ENCODE peak calls at places on chromosomes 12 and 14, in five cellular contexts. M is GM23248, X is K562, V is neural progenitor cell, L is endothelial cell of umbilical vein. K is an unnamed sample.

GRCh38 chr12:88518863-88519403 is 61.3 kb downstream of the KITLG start:
- DNase-seq in M (no peak), X (no peak), V (no peak), L (no peak), K (no peak)

GRCh38 chr14:79587194-79587593 is 624.1 kb downstream of the DIO2 start:
- DNase-seq in M (no peak), X (no peak), V (no peak), L (peak; percentile 50), K (peak; percentile 22)

GRCh38 chr12:12539411-12539810 is 23.3 kb downstream of the DUSP16 start:
- DNase-seq in M (no peak), X (no peak), V (no peak), L (no peak), K (no peak)

GRCh38 chr12:69428351-69429048 is 41.7 kb upstream of the FRS2 start:
- DNase-seq in M (no peak), X (no peak), V (peak; percentile 6), L (no peak), K (no peak)

GRCh38 chr12:107504503-107504885 is 181.1 kb upstream of the PWP1 start:
- DNase-seq in M (no peak), X (no peak), V (no peak), L (no peak), K (no peak)

GRCh38 chr14:61065671-61066070 is 84.6 kb downstream of the SLC38A6 start:
- DNase-seq in M (no peak), X (no peak), V (no peak), L (no peak), K (no peak)

GRCh38 chr14:88785911-88786310 is 6.8 kb downstream of the EML5 start:
- DNase-seq in M (no peak), X (no peak), V (no peak), L (no peak), K (no peak)

GRCh38 chr12:116939734-116940133 is 29.0 kb downstream of the FBXW8 start:
- DNase-seq in M (no peak), X (no peak), V (no peak), L (no peak), K (no peak)

GRCh38 chr12:24898185-24898584 is 50.7 kb downstream of the BCAT1 start:
- DNase-seq in M (peak; percentile 47), X (no peak), V (no peak), L (no peak), K (no peak)

GRCh38 chr14:76516884-76517283 is 140.9 kb downstream of the ESRRB start:
- DNase-seq in M (no peak), X (no peak), V (no peak), L (no peak), K (peak; percentile 66)

GRCh38 chr14:75205586-75205985 is 29.2 kb upstream of the TMED10 start:
- DNase-seq in M (peak; percentile 81), X (no peak), V (no peak), L (peak; percentile 82), K (no peak)

GRCh38 chr12:120856980-120857379 is 47.2 kb downstream of the SPPL3 start:
- DNase-seq in M (no peak), X (no peak), V (no peak), L (no peak), K (no peak)

GRCh38 chr12:121562484-121562883 is 18.3 kb downstream of the KDM2B start:
- DNase-seq in M (no peak), X (no peak), V (no peak), L (no peak), K (no peak)

GRCh38 chr14:20455355-20456300 is 602 bp downstream of the APEX1 start:
- DNase-seq in M (peak; percentile 93), X (peak; percentile 58), V (peak; percentile 86), L (no peak), K (peak; percentile 78)

GRCh38 chr14:24190416-24190815 is 1.8 kb upstream of the IPO4 start:
- DNase-seq in M (no peak), X (no peak), V (no peak), L (no peak), K (no peak)

GRCh38 chr12:18430425-18431048 is 169.2 kb downstream of the PIK3C2G start:
- DNase-seq in M (peak; percentile 76), X (peak; percentile 23), V (peak; percentile 80), L (peak; percentile 62), K (no peak)

GRCh38 chr12:44405267-44405666 is 470.8 kb downstream of the NELL2 start:
- DNase-seq in M (no peak), X (no peak), V (peak; percentile 34), L (no peak), K (no peak)

GRCh38 chr12:1500095-1500801 is 94.1 kb downstream of the FBXL14 start:
- DNase-seq in M (peak; percentile 87), X (peak; percentile 83), V (no peak), L (no peak), K (no peak)

GRCh38 chr12:73892181-73892580 is 645.5 kb upstream of the ATXN7L3B start:
- DNase-seq in M (no peak), X (no peak), V (no peak), L (peak; percentile 4), K (peak; percentile 60)

GRCh38 chr14:37813746-37814145 is 218.3 kb downstream of the TTC6 start:
- DNase-seq in M (no peak), X (no peak), V (no peak), L (no peak), K (no peak)

GRCh38 chr12:87332987-87333761 is 696.0 kb downstream of the C12orf50 start:
- DNase-seq in M (no peak), X (no peak), V (no peak), L (peak; percentile 59), K (no peak)

GRCh38 chr12:124550123-124551089 is 17.0 kb downstream of the NCOR2 start:
- DNase-seq in M (no peak), X (no peak), V (no peak), L (no peak), K (no peak)
- H3K27ac ChIP-seq in M (peak overlapping the region; percentile 8), X (peak overlapping the region; percentile 67), V (no peak overlapping the region), L (peak overlapping the region; percentile 59), K (peak overlapping the region; percentile 88)

DNA sequence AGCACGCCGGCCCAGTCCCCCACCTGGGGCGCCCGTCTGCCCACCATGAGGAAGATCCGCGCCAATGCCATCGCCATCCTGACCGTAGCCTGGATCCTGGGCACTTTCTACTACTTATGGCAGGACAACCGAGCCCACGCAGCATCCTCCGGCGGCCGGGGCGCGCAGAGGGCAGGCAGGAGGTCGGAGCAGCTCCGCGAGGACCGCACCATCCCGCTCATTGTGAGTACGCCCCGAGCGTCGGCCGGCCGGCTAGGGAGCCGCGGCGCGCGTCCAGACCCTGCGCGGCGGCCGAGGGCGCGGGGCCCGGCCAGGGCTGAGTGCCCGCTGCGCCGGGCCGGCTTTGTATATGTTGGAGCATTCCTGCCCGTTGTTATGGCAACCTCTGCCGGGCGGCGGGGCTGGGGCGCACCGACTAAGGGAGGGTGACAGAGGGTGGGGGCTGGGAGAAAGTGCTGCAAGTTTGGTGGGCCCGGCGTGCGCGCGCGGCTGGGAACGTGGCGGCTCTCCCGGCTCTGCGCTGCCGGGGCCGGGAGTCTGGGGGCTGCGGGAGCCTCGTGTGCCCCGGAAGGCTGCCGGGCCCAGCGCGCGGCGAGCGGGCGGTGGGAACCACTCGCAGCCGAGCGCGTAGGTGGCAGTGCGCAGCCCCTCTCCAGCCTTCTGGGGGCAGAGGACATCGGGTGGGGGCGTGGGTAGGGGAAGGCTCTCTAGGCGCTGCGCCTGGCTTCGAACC is 454 bp downstream of the GALNT16 start:
- DNase-seq in M (peak; percentile 59), X (no peak), V (peak; percentile 89), L (peak; percentile 24), K (no peak)
- H3K9ac ChIP-seq in M (peak overlapping the region; percentile 50), X (no peak overlapping the region), V (no peak overlapping the region), L (no peak overlapping the region), K (no peak overlapping the region)

GRCh38 chr12:113515082-113515856 is 43.6 kb upstream of the LHX5 start:
- DNase-seq in M (no peak), X (no peak), V (peak; percentile 93), L (no peak), K (no peak)
- TF ChIP-seq EZH2 in M (no peak), X (no peak), V (no peak), L (no peak), K (no peak)

GRCh38 chr12:51971679-51972423 is 20.4 kb downstream of the ACVR1B start:
- DNase-seq in M (no peak), X (no peak), V (no peak), L (peak; percentile 47), K (no peak)
- H3K27ac ChIP-seq in M (peak overlapping the region; percentile 87), X (no peak overlapping the region), V (no peak overlapping the region), L (peak overlapping the region; percentile 98), K (no peak overlapping the region)